ENCODE peak calls at places on chromosomes 6 and 20, in seven cellular contexts. H, B, O, W, F, D and X are unnamed samples. For H3K9me3 and H3K36me3, the result is how much of the 10 kb centered on the place peaks cover.

GRCh38 chr6:4162345-4162744 is 27.0 kb upstream of the ECI2 start:
- DNase-seq in B (no peak), H (no peak), F (no peak), O (no peak), D (no peak), W (no peak), X (no peak)

GRCh38 chr6:94735270-94735669 is 842.1 kb upstream of the MANEA start:
- DNase-seq in O (no peak), B (no peak), D (no peak), H (no peak), F (no peak), W (no peak), X (no peak)

GRCh38 chr20:1870792-1871550 is 24.2 kb upstream of the SIRPA start:
- DNase-seq in B (no peak), O (no peak), W (no peak), H (no peak), F (no peak), D (no peak), X (no peak)

GRCh38 chr6:1281746-1282145 is 30.2 kb upstream of the FOXQ1 start:
- DNase-seq in F (no peak), O (no peak), W (no peak), B (no peak), D (no peak), H (no peak), X (no peak)

GRCh38 chr20:33830371-33830770 is 19.2 kb downstream of the CHMP4B start:
- DNase-seq in B (no peak), D (no peak), H (no peak), O (no peak), W (no peak), F (no peak), X (no peak)

GRCh38 chr6:135250751-135251356 is 69.7 kb downstream of the MYB start:
- DNase-seq in F (no peak), D (no peak), H (no peak), W (no peak), B (no peak), O (no peak), X (no peak)

GRCh38 chr20:21303872-21304586 is 898 bp downstream of the XRN2 start:
- DNase-seq in W (no peak), O (no peak), B (no peak), H (no peak), D (no peak), F (no peak), X (no peak)

GRCh38 chr20:36629719-36630340 is 16.2 kb downstream of the SLA2 start:
- DNase-seq in B (no peak), D (no peak), O (no peak), F (no peak), H (no peak), W (peak), X (no peak)

GRCh38 chr6:8536122-8536521 is 100.8 kb upstream of the SLC35B3 start:
- DNase-seq in W (no peak), B (no peak), H (no peak), O (no peak), F (no peak), D (no peak), X (no peak)

GRCh38 chr20:50799890-50800550 is 5.2 kb downstream of the BCAS4 start:
- DNase-seq in O (peak), W (no peak), H (no peak), B (no peak), F (no peak), D (no peak), X (no peak)

GRCh38 chr20:2879148-2879547 is 5.9 kb downstream of the PTPRA start:
- DNase-seq in B (no peak), D (no peak), F (no peak), W (no peak), H (peak), O (no peak), X (no peak)

GRCh38 chr6:112296122-112296521 is 41.8 kb upstream of the LAMA4 start:
- DNase-seq in B (no peak), F (no peak), O (no peak), D (no peak), W (no peak), H (peak), X (no peak)

GRCh38 chr6:99119109-99120031 is 171.6 kb upstream of the FBXL4 start:
- DNase-seq in W (peak), F (no peak), H (peak), O (no peak), B (no peak), D (no peak), X (peak)

GRCh38 chr6:7999201-7999600 is 65.0 kb downstream of the BLOC1S5 start:
- DNase-seq in F (no peak), O (no peak), W (no peak), D (no peak), B (no peak), H (no peak), X (no peak)

GRCh38 chr6:79421707-79422484 is 115.3 kb downstream of the LCA5 start:
- DNase-seq in F (no peak), D (no peak), W (no peak), O (no peak), H (peak), B (no peak), X (no peak)

GRCh38 chr20:60065741-60066437 is 107.7 kb downstream of the CDH26 start:
- DNase-seq in F (no peak), W (no peak), D (no peak), O (peak), H (no peak), B (no peak), X (no peak)

GRCh38 chr6:108686896-108687295 is 126.2 kb downstream of the FOXO3 start:
- DNase-seq in B (no peak), W (no peak), F (no peak), D (no peak), H (no peak), O (no peak), X (no peak)

GRCh38 chr6:90216081-90216977 is 80.3 kb downstream of the BACH2 start:
- DNase-seq in O (no peak), H (peak), W (no peak), D (no peak), B (peak), F (no peak), X (peak)

GRCh38 chr6:163825033-163825432 is 410.5 kb downstream of the QKI start:
- DNase-seq in B (no peak), H (peak), W (no peak), O (no peak), D (no peak), F (no peak), X (no peak)

GRCh38 chr6:153373869-153374268 is 242.8 kb upstream of the RGS17 start:
- DNase-seq in F (no peak), W (no peak), O (no peak), H (no peak), D (no peak), B (no peak), X (no peak)

GRCh38 chr20:11454966-11455799 is 462.5 kb upstream of the BTBD3 start:
- DNase-seq in F (no peak), O (no peak), W (no peak), B (no peak), H (peak), D (no peak), X (no peak)

GRCh38 chr20:32612831-32613595 is 27.9 kb upstream of the NOL4L start:
- DNase-seq in O (no peak), H (no peak), B (no peak), F (no peak), W (no peak), D (no peak), X (no peak)

GRCh38 chr6:26054659-26054936 is 32.6 kb upstream of the HFE start:
- DNase-seq in O (no peak), H (no peak), W (no peak), F (no peak), B (no peak), D (no peak), X (no peak)

GRCh38 chr6:41073968-41074691 is 1.4 kb downstream of the NFYA start:
- DNase-seq in F (no peak), H (peak), W (peak), B (no peak), O (no peak), D (no peak), X (peak)

GRCh38 chr6:101597711-101598110 is 204.2 kb downstream of the GRIK2 start:
- DNase-seq in W (no peak), B (no peak), F (no peak), O (no peak), H (peak), D (no peak), X (no peak)

GRCh38 chr20:61560361-61560853 is 308.3 kb downstream of the CDH4 start:
- DNase-seq in H (peak), D (no peak), O (no peak), W (no peak), B (no peak), F (no peak), X (no peak)

GRCh38 chr6:68697394-68697793 is 62.3 kb downstream of the ADGRB3 start:
- DNase-seq in O (no peak), F (no peak), D (no peak), W (no peak), B (no peak), H (no peak), X (no peak)

GRCh38 chr6:167687035-167687720 is 139.5 kb upstream of the AFDN start:
- DNase-seq in W (no peak), O (peak), B (no peak), D (no peak), F (no peak), H (no peak), X (no peak)

GRCh38 chr6:16391451-16391912 is 153.1 kb downstream of the GMPR start:
- DNase-seq in W (no peak), O (no peak), D (no peak), B (no peak), H (peak), F (no peak), X (no peak)

GRCh38 chr6:16394651-16395050 is 156.3 kb downstream of the GMPR start:
- DNase-seq in H (no peak), B (no peak), W (no peak), F (no peak), D (no peak), O (no peak), X (no peak)

GRCh38 chr6:16393326-16393725 is 154.9 kb downstream of the GMPR start:
- DNase-seq in H (no peak), B (no peak), D (no peak), W (no peak), F (no peak), O (no peak), X (no peak)

GRCh38 chr6:16389642-16390041 is 151.3 kb downstream of the GMPR start:
- DNase-seq in F (no peak), O (no peak), B (no peak), W (no peak), H (no peak), D (no peak), X (no peak)

GRCh38 chr6:16392010-16392409 is 153.6 kb downstream of the GMPR start:
- DNase-seq in H (no peak), D (no peak), F (no peak), W (no peak), O (no peak), B (no peak), X (no peak)
- H3K27ac ChIP-seq in H (peak), D (no peak), F (peak), W (no peak), O (peak), B (peak), X (no peak)

GRCh38 chr20:49096212-49096730 is 50.2 kb downstream of the CSE1L start:
- DNase-seq in B (no peak), O (no peak), D (no peak), H (no peak), W (no peak), F (no peak), X (no peak)

GRCh38 chr20:49091104-49091503 is 45.0 kb downstream of the CSE1L start:
- DNase-seq in H (no peak), B (no peak), F (no peak), O (no peak), W (no peak), D (no peak), X (no peak)

GRCh38 chr20:49097159-49097558 is 51.0 kb downstream of the CSE1L start:
- DNase-seq in B (no peak), D (no peak), H (no peak), O (no peak), W (no peak), F (no peak), X (no peak)

GRCh38 chr20:49091762-49092161 is 45.6 kb downstream of the CSE1L start:
- DNase-seq in W (no peak), D (no peak), F (no peak), H (no peak), O (no peak), B (no peak), X (no peak)
- H3K9me3 ChIP-seq in W (under half), D (under half), F (under half), H (under half), O (under half), B (under half), X (under half)

DNA sequence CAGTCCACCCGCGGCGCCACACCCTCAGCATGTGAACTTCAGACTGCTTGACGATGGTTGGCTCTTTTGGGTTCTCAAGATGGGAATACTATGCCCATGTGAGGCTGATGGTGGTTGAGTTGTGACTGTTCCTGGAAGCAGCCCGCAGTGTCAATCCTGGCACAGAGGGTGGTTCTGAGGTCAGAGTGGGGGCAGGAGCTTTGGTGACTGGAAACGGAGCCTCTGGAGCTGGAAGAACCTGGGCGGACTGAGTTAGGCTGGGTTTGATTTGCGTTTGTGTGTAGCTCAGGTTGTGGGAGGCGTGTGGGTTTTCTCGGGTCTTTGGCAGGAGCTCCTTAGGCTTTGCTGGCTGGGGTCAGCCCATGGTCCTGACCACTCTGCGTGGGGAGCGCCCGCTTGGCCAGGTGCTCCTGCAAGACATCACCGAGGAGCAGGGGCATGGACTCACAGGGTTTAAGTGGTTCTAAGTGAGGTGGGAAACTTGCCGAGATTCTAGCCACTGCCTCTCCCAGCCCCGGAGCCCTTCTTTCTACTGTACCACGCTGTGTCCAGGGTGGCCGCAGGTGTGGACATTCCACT is 37.3 kb upstream of the SLC22A1 start:
- DNase-seq in H (no peak), W (no peak), O (no peak), D (no peak), B (no peak), F (no peak), X (no peak)
- H3K36me3 ChIP-seq in H (under half), W (under half), O (under half), D (half or more), B (half or more), F (half or more), X (half or more)

GRCh38 chr6:137176729-137177128 is 3.3 kb upstream of the IL22RA2 start:
- DNase-seq in B (no peak), F (no peak), W (no peak), O (no peak), H (no peak), D (no peak), X (no peak)

GRCh38 chr6:137173501-137173900 is at the start of gene IL22RA2:
- DNase-seq in B (no peak), W (no peak), D (no peak), H (no peak), O (no peak), F (no peak), X (no peak)

GRCh38 chr6:137172734-137173431 is 561 bp downstream of the IL22RA2 start:
- DNase-seq in H (no peak), F (no peak), W (no peak), O (no peak), B (no peak), D (no peak), X (no peak)

GRCh38 chr6:137177611-137178010 is 4.2 kb upstream of the IL22RA2 start:
- DNase-seq in H (no peak), F (no peak), O (no peak), D (no peak), W (no peak), B (no peak), X (no peak)

GRCh38 chr6:137175157-137175889 is 1.9 kb upstream of the IL22RA2 start:
- DNase-seq in B (no peak), W (no peak), H (no peak), F (no peak), O (no peak), D (no peak), X (no peak)
- H3K27ac ChIP-seq in B (no peak), W (no peak), H (no peak), F (no peak), O (no peak), D (peak), X (no peak)

GRCh38 chr6:170032197-170032596 is 258.7 kb downstream of the DLL1 start:
- DNase-seq in O (peak), B (peak), D (no peak), H (no peak), W (no peak), F (peak), X (no peak)
- H3K9me3 ChIP-seq in O (under half), B (under half), D (under half), H (under half), W (under half), F (under half), X (under half)

DNA sequence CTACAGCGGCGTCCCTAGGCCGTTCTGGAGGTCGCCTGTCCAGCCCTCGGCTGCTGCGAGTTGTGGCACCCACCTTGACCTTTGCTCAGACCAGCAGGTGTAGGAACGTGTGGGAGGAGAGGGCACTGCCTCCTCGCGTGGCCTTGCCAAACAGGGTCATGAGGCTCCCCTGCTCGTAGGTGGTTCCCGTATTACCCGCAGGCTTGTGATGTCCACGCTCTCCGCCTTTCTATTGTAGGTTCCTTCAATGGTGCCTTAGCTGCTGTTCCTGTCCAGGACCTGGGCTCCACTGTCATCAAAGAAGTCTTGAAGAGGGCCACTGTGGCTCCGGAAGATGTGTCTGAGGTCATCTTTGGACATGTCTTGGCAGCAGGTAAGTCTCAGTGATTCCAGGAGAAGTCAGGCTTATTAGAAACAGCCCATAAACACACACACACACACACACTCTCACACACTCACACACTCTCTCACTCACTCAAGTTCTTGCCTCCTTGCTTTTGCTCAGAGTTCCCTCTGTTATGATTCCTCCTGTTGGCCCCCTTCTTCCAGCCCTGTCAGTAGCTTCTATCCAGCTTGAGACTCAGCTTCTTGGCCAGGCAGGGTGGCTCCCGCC is 942 bp downstream of the ACAT2 start:
- DNase-seq in O (no peak), B (no peak), H (peak), D (no peak), F (no peak), W (peak), X (peak)
- H3K36me3 ChIP-seq in O (under half), B (half or more), H (under half), D (under half), F (under half), W (under half), X (under half)

GRCh38 chr20:57258055-57258454 is 8.4 kb downstream of the BMP7 start:
- DNase-seq in H (no peak), B (no peak), D (no peak), O (no peak), W (no peak), F (no peak), X (no peak)

GRCh38 chr20:57256205-57256604 is 10.2 kb downstream of the BMP7 start:
- DNase-seq in O (no peak), D (no peak), W (no peak), H (no peak), B (no peak), F (no peak), X (no peak)

GRCh38 chr20:57256908-57257307 is 9.5 kb downstream of the BMP7 start:
- DNase-seq in F (no peak), B (no peak), W (no peak), H (no peak), O (no peak), D (no peak), X (no peak)

GRCh38 chr20:57252559-57253162 is 13.8 kb downstream of the BMP7 start:
- DNase-seq in W (no peak), H (no peak), B (no peak), O (no peak), D (no peak), F (no peak), X (no peak)

DNA sequence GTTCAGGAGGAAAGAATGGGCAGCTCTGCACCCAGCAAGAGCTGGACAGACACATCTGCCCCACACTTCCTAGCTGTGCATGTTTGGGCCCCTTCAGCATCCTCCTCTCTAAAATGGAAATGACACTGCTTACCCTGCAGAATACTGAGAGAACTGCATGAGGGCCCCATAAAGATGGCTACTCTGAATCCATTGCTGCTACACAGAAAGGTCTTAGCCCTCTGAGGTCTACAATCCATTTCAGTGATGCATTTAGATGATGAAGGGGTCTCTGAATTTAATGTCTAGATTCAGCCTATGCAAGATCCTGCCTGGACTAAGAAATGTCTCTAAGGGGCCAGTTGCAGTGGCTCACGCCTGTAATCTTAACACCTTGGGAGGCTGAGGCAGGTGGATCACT is 11.3 kb downstream of the BMP7 start:
- DNase-seq in F (no peak), O (no peak), H (no peak), B (no peak), W (no peak), D (no peak), X (no peak)
- H3K27ac ChIP-seq in F (no peak), O (no peak), H (no peak), B (no peak), W (no peak), D (no peak), X (no peak)

DNA sequence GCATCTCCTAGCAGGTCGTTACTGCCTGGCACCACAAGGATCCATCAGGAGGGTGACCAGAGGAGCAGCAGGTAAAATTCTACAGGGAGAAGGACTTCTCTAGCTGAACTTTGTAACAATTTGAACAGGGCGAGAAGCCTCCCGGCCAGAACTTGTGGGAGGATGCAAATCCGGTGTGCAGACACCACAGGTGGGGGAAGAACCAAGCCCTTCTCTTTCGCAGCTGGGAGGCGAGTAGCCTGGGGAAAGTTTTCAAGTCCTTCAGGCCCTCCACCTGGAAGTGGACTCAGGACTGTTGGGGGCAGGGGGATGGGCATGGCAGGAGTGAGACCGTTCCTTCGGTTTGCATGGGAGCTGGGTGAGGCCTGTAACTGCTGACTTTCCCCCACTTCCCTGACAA is 42.7 kb upstream of the FAM210B start:
- DNase-seq in F (no peak), W (no peak), H (no peak), D (no peak), O (peak), B (no peak), X (no peak)
- H3K9me3 ChIP-seq in F (under half), W (under half), H (under half), D (under half), O (under half), B (under half), X (under half)

DNA sequence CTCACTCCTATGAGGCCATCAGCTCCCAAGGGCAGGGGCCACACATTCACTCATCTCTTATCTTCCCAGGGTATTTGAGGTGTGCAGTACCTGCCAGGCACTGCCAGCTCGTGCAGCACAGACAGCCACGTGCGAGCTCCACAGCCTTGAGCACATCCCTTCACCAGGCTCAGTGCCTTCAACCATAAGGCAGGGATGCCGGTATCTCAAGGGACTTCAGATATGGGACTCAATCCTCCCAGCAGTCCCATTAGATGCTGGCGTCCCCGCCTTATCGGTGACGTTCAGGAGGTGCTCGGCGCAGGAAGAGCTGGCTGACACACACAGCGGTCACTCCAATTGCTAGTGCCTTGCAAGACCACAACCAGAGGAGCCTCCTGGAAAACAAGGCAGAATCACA is 47.0 kb downstream of the EZR start:
- DNase-seq in H (no peak), D (no peak), O (no peak), F (no peak), W (no peak), B (no peak), X (no peak)
- H3K36me3 ChIP-seq in H (under half), D (half or more), O (under half), F (half or more), W (under half), B (half or more), X (half or more)